ENCODE peak calls at places on chromosomes 7 and 10, in six cellular contexts. M is endothelial cell, T is astrocyte of the cerebellum, X is PC-9, Z is GM13976, L is GM20000. B is an unnamed sample.

GRCh38 chr7:142855401-142855743 is 496 bp downstream of the EPHB6 start:
- DNase-seq in Z (no peak), L (no peak), X (no peak), T (no peak), M (no peak), B (no peak)

GRCh38 chr7:76407718-76408117 is 1.8 kb downstream of the SSC4D start:
- DNase-seq in M (no peak), X (no peak), Z (no peak), T (no peak), L (no peak), B (no peak)

GRCh38 chr7:113730309-113730955 is 188.4 kb downstream of the PPP1R3A start:
- DNase-seq in X (no peak), T (peak; percentile 74), M (no peak), Z (no peak), L (no peak), B (no peak)

GRCh38 chr10:113879691-113880090 is 25.2 kb downstream of the NHLRC2 start:
- DNase-seq in Z (peak; percentile 22), T (no peak), X (no peak), M (no peak), L (peak; percentile 22), B (no peak)

GRCh38 chr10:94412439-94412838 is 10.1 kb downstream of the TBC1D12 start:
- DNase-seq in X (no peak), M (no peak), L (no peak), T (no peak), Z (no peak), B (no peak)

GRCh38 chr10:62075912-62076311 is 174.4 kb downstream of the ARID5B start:
- DNase-seq in X (no peak), L (no peak), T (no peak), M (no peak), Z (no peak), B (no peak)

GRCh38 chr7:27689045-27689877 is 26.6 kb upstream of the HIBADH start:
- DNase-seq in Z (peak; percentile 40), T (no peak), X (peak; percentile 49), M (peak; percentile 16), L (peak; percentile 25), B (no peak)

GRCh38 chr10:123325663-123326175 is 171.5 kb downstream of the BUB3 start:
- DNase-seq in X (no peak), T (no peak), Z (no peak), M (no peak), L (no peak), B (no peak)

GRCh38 chr10:132989476-132990415 is 47.4 kb upstream of the CFAP46 start:
- DNase-seq in X (no peak), Z (no peak), L (no peak), M (no peak), T (no peak), B (no peak)

GRCh38 chr7:38195804-38196595 is 18.0 kb downstream of the STARD3NL start:
- DNase-seq in T (no peak), Z (no peak), X (no peak), M (no peak), L (no peak), B (no peak)

GRCh38 chr7:128161466-128162125 is 79.5 kb upstream of the LEP start:
- DNase-seq in L (no peak), Z (no peak), X (no peak), T (no peak), M (no peak), B (no peak)

GRCh38 chr10:54081950-54082349 is 719.1 kb downstream of the PCDH15 start:
- DNase-seq in X (no peak), M (no peak), T (no peak), L (no peak), Z (no peak), B (no peak)

GRCh38 chr10:93745411-93746065 is 12.2 kb upstream of the LGI1 start:
- DNase-seq in M (peak; percentile 60), X (peak; percentile 9), T (no peak), L (no peak), Z (no peak), B (no peak)

GRCh38 chr7:98526059-98526458 is 91.0 kb upstream of the NPTX2 start:
- DNase-seq in T (no peak), L (no peak), X (no peak), Z (no peak), M (no peak), B (no peak)

GRCh38 chr10:93897070-93897797 is 3.5 kb downstream of the SLC35G1 start:
- DNase-seq in X (no peak), M (no peak), Z (no peak), T (no peak), L (no peak), B (no peak)

GRCh38 chr7:40205992-40206391 is 71.2 kb downstream of the SUGCT start:
- DNase-seq in M (no peak), L (no peak), Z (no peak), X (no peak), T (no peak), B (no peak)

GRCh38 chr10:82827901-82828300 is 952.9 kb downstream of the NRG3 start:
- DNase-seq in M (no peak), X (no peak), L (no peak), T (no peak), Z (no peak), B (no peak)

GRCh38 chr7:121777672-121778071 is 95.3 kb upstream of the PTPRZ1 start:
- DNase-seq in L (no peak), M (no peak), X (no peak), Z (no peak), T (no peak), B (no peak)

DNA sequence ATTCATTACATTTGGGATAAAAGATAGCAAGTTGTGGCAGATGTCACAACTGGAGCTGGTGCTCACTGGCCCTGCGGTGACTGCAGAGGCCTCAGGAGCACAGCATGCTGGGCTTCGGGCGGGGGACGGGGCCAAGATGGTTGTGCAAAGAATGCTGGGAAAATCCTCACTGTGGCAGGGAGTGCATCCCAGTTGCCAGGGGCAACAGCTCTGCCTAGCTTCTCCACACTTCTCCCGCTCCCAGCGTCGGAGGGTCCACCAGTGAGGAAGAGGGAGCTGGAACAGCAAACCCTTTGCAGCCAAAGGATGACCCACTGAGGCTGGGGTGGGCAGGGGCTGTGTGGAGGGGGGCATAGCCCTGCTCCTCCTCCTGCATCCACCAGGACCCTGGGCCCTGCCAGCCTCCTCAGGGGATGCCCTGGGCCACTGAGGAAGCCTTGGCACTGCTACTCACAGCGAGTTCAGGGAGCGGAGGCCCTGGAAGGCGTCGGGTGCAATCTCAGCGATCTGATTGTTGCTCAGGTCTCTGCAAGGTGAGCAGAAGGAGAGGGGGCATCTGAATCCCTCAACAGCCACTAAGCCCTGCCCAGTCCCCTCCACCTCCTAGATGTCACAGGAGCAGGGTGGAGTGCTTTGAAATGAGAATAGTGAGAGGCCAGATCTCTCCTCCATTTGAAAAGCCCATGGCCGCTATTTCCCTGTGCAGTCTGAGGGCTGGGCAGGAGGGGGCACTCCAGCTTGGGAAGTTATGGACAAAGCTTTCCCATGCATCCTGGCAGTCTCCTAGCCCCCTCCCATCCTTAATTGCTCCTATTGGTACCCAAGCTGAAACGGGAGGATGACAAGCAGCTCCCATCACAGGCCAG is 126.5 kb downstream of the SLIT1 start:
- DNase-seq in Z (no peak), L (no peak), T (no peak), X (no peak), M (peak; percentile 26), B (no peak)
- TF ChIP-seq CTCF in Z (no peak), L (no peak), T (no peak), X (no peak), M (no peak), B (no peak)

GRCh38 chr7:151008143-151008510 is 16.2 kb downstream of the ATG9B start:
- DNase-seq in Z (no peak), M (no peak), X (no peak), T (no peak), L (no peak), B (peak; percentile 49)

GRCh38 chr7:151008511-151009323 is 15.6 kb downstream of the ATG9B start:
- DNase-seq in M (peak; percentile 70), Z (peak; percentile 93), X (no peak), T (no peak), L (peak; percentile 85), B (peak; percentile 91)

GRCh38 chr7:151010002-151010306 is 14.3 kb downstream of the ATG9B start:
- DNase-seq in M (no peak), Z (no peak), T (no peak), L (no peak), X (no peak), B (no peak)

GRCh38 chr7:151010307-151011096 is 13.8 kb downstream of the ATG9B start:
- DNase-seq in Z (no peak), T (no peak), X (no peak), L (no peak), M (no peak), B (no peak)

GRCh38 chr7:151009340-151010001 is 14.8 kb downstream of the ATG9B start:
- DNase-seq in X (no peak), M (no peak), T (no peak), Z (no peak), L (no peak), B (no peak)
- TF ChIP-seq CTCF in X (no peak), M (no peak), T (no peak), Z (no peak), L (no peak), B (no peak)

DNA sequence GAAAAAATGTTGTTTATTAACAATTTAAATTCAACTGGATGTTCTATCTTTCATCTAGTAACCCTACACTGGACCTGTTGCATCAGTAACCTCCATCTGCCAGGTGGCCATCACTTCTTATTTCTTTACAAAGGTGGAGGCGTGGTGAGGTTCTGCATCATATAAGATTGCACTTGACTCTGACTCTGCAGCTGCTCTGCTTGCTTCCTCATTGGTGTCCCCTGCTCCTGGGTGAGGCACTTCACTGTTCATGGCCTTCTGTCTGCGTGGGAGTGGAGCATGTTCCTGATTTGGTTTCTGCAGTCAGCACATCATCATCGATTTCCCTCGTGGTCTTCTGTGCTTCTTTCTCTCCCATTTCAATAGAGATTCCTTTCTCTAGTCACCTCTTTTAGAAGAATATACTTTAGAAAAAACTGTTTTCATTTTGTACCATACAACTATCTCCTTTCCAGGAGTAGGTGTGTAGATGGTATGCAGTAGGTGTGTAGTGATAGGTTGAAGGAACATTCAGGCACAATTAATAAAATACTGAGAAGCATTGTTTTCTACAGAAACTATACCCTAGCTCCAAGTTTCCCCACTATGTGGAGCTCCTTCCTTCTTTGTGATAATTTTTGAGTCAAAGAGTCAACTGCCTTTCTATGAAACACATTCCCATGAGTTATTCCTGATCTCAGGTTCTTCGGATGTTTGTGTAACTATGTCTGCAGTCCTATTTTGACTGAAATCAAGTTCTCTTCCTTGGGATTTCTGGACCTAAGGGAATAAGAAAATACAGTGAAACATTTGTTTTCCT is 231.7 kb upstream of the CNTNAP2 start:
- DNase-seq in Z (no peak), T (no peak), X (no peak), M (no peak), L (no peak), B (no peak)
- TF ChIP-seq CTCF in Z (no peak), T (no peak), X (no peak), M (no peak), L (no peak), B (no peak)

GRCh38 chr7:136914016-136914415 is 45.6 kb downstream of the CHRM2 start:
- DNase-seq in Z (no peak), X (no peak), T (no peak), M (no peak), L (no peak), B (no peak)

GRCh38 chr7:136912339-136912738 is 43.9 kb downstream of the CHRM2 start:
- DNase-seq in Z (no peak), T (no peak), L (no peak), M (no peak), X (no peak), B (no peak)

DNA sequence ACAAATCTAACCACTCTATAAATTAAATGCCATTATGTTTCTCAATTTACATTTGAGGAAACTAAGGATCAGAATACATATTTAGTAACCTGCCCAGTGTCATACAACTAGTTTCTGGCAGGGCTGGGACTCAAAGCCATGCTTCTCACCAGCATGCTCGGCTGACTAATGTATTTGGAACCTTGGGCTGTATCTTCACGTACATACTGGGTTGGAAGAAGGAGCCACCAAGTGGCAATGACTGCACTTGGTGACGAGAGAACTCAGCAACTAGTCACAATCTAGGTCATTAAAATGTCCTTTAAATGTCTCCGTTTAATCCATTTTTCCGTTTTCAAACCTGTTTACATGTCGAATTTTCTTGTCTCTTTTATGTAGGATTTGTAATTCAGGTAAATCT is 42.9 kb downstream of the CHRM2 start:
- DNase-seq in L (no peak), T (no peak), Z (no peak), M (no peak), X (no peak), B (no peak)
- TF ChIP-seq CTCF in L (no peak), T (no peak), Z (no peak), M (no peak), X (no peak), B (no peak)